ENCODE peak calls at places on chromosomes 13 and 19, in four cellular contexts. D is heart right ventricle, F is body of pancreas, Z is ovary. M is an unnamed sample.

GRCh38 chr19:5115351-5115750 is 146.4 kb downstream of the KDM4B start:
- DNase-seq in Z (no peak), D (no peak), F (no peak), M (no peak)

GRCh38 chr19:47068246-47068645 is 19.8 kb upstream of the TMEM160 start:
- DNase-seq in D (no peak), F (no peak), Z (no peak), M (no peak)

GRCh38 chr19:11291415-11291814 is 4.5 kb upstream of the TSPAN16 start:
- DNase-seq in D (no peak), Z (no peak), F (no peak), M (no peak)

GRCh38 chr13:22929391-22930126 is 251.2 kb upstream of the SGCG start:
- DNase-seq in Z (no peak), F (no peak), D (no peak), M (no peak)

GRCh38 chr19:45124021-45124420 is 31.0 kb downstream of the PPP1R37 start:
- DNase-seq in Z (no peak), D (no peak), F (no peak), M (no peak)

GRCh38 chr13:40313269-40314200 is 352.9 kb downstream of the FOXO1 start:
- DNase-seq in Z (no peak), D (no peak), F (no peak), M (no peak)

GRCh38 chr13:26604784-26605183 is 47.3 kb downstream of the WASF3 start:
- DNase-seq in F (peak), Z (peak), D (peak), M (no peak)

GRCh38 chr13:86581711-86582110 is 782.5 kb upstream of the SLITRK6 start:
- DNase-seq in Z (no peak), F (no peak), D (no peak), M (no peak)

GRCh38 chr13:51156666-51157065 is 45.6 kb upstream of the C13orf42 start:
- DNase-seq in F (no peak), D (no peak), Z (no peak), M (no peak)

GRCh38 chr19:53824134-53824611 is at the start of gene NLRP12:
- DNase-seq in Z (no peak), F (peak), D (no peak), M (no peak)

GRCh38 chr19:40219721-40220276 is 1.6 kb upstream of the TTC9B start:
- DNase-seq in Z (no peak), D (no peak), F (no peak), M (no peak)

GRCh38 chr13:28505543-28506135 is 10.7 kb upstream of the FLT1 start:
- DNase-seq in Z (no peak), F (no peak), D (no peak), M (no peak)

GRCh38 chr13:47480121-47480520 is 521.0 kb downstream of the SUCLA2 start:
- DNase-seq in F (no peak), Z (no peak), D (no peak), M (peak)

GRCh38 chr19:8552810-8553209 is 24.4 kb downstream of the MYO1F start:
- DNase-seq in Z (no peak), F (no peak), D (no peak), M (no peak)

GRCh38 chr13:35649162-35649561 is 172.7 kb upstream of the MAB21L1 start:
- DNase-seq in Z (no peak), F (no peak), D (no peak), M (no peak)

GRCh38 chr13:25468330-25469178 is 96.8 kb downstream of the ATP8A2 start:
- DNase-seq in Z (no peak), F (peak), D (no peak), M (no peak)

GRCh38 chr19:32581704-32582164 is 744 bp downstream of the PDCD5 start:
- DNase-seq in Z (no peak), D (peak), F (peak), M (no peak)

GRCh38 chr13:36814465-36814864 is 4.6 kb upstream of the RFXAP start:
- DNase-seq in D (no peak), F (peak), Z (no peak), M (no peak)

GRCh38 chr19:40271706-40272105 is 13.4 kb downstream of the AKT2 start:
- DNase-seq in Z (no peak), F (no peak), D (no peak), M (no peak)

GRCh38 chr19:50702870-50703829 is 16.5 kb downstream of the SHANK1 start:
- DNase-seq in D (no peak), Z (no peak), F (no peak), M (no peak)

DNA sequence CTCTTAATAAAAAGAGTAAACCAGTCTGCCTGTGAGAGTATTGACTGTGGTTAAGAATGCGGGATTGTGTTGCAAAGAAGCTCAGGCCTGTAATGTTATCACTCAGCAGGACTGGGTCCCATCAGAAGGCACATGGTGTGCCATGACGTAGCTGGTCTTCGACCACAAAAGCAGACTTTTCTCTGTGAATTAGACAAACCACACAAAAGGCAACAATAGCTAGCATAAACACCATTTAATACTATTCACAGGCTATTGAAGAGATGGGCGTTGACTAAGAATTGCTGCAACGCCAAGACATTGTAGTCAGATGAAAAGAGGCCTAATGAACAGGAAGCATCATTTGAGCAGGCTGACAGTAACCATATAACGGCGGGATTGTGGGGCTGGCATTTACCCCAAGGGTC is 235.6 kb upstream of the SOX21 start:
- DNase-seq in F (no peak), Z (no peak), D (no peak), M (no peak)
- H3K4me3 ChIP-seq in F (no peak), Z (no peak), D (no peak), M (no peak)

DNA sequence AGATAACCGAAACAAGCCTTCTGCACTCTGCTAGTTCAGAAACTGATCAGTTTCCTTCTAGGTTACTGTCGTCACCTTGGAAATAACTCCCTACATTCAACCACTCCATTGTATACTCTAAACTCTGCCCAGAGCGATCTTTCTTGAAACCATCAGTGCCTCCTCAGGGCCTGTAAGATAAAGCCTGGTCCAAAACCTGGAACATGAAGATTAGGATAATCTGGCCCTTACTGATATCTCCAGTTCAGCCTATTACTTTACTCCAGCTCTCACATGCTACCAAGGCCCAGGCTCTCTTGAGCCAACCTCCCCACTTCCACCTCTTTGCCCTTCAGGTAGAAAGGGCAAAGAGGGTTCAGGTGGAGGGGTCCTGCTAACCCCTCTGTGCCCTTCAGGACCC is 125.3 kb upstream of the RXFP2 start:
- DNase-seq in F (no peak), Z (no peak), D (no peak), M (no peak)
- H3K4me3 ChIP-seq in F (no peak), Z (no peak), D (no peak), M (no peak)

DNA sequence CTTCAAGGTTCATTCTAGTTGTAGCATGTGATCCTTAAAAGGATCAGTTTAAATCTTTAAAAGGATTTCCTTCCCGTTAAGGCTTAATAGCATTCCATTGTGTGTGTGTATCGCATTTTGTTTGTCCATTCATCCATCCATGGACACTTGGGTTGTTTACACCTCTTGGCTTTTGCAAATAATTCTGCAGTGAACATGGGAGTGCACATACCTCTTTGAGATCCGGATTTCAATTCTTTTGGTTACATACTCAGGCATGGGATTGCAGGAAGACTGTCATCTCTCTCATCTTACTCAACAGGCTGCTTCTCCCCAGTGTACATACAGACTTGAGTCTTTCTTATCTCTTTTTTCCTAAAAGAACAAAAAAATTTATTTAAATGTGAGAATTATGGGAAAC is 1.2 kb downstream of the RNF113B start:
- DNase-seq in Z (no peak), D (no peak), F (no peak), M (no peak)
- H3K4me3 ChIP-seq in Z (no peak), D (no peak), F (no peak), M (no peak)

DNA sequence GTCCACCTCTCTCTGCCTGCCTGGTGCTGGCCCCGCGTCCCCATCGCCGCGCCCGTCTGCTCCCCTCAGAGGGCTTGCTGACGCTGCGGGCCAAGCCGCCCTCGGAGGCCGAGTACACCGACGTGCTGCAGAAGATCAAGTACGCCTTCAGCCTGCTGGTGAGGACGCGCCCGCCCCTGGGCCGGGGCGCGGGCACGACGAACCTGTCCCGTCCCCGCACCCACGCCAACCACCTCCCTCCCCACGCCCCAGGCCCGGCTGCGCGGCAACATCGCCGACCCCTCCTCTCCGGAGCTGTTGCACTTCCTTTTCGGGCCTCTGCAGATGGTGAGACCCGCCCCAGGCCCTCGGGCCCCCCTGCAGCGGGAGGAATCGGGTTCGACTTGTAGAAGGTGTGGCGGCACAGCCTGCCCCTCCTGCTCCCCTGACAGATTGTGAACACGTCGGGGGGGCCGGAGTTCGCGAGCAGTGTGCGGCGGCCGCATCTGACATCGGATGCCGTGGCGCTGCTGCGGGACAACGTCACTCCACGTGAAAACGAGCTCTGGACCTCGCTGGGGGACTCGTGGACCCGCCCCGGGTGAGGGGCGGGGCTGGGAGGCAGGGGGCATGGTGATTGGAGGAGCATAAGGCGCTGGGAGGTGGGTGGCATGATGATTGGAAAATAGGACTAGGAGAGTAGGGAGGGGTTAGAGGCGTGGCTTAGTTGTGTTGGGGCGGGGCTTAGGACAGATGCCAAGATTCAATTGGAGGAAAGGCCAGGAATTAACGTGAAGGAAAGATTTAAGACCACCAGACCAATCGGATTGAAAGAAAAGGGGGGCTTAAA is 6.6 kb downstream of the EPS8L1 start:
- DNase-seq in Z (no peak), F (no peak), D (no peak), M (no peak)
- H3K4me3 ChIP-seq in Z (no peak), F (no peak), D (peak), M (peak)

GRCh38 chr13:20301391-20302071 is 69.4 kb upstream of the GJB6 start:
- DNase-seq in F (no peak), Z (no peak), D (peak), M (no peak)
- H3K4me3 ChIP-seq in F (no peak), Z (no peak), D (peak), M (no peak)

DNA sequence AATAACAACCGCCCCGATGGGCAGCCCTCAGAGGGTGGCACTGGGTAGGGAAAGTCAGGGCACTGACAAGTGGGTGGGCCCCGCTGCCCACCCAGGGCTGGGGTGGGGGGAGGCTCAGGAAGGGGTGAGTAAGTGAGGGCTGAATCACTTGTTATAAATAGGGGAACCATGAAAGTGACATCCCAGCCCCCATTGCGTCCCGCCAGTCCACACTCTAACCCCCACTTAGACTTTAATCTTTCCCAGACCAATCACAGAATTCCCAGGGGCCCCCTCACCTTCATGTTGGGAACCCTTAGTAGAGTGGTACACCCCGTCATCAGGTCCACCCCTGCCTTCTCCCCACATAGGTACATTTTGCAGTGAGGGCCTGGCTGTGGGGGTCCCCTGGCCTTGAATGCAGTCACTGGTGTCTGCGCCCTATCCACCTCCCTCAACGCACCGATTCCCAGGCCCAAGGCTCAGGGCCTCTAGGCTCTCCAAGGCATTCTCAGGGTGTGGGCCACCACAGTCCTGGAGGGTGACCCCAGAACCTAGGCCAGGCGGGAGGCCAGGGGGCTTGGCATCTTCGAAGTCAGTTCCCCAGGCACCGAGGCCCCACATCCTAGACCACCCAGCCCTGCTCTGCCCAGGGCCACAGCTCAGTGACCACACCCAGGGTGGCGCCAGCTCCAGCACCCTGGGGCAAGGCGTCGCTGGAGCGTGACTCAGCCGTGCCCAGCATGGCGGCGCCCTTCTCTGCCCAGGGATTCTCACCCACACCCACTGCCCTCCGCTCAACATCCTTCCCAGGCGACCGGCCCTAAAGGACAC is 36.8 kb upstream of the NANOS3 start:
- DNase-seq in Z (peak), F (peak), D (peak), M (no peak)
- H3K4me3 ChIP-seq in Z (peak), F (no peak), D (peak), M (peak)

GRCh38 chr19:49110567-49110966 is 3.6 kb upstream of the LIN7B start:
- DNase-seq in Z (no peak), D (no peak), F (no peak), M (no peak)

GRCh38 chr19:49113762-49114629 is at the start of gene LIN7B:
- DNase-seq in D (peak), Z (peak), F (peak), M (no peak)

GRCh38 chr19:49109569-49110233 is 4.5 kb upstream of the LIN7B start:
- DNase-seq in D (no peak), Z (no peak), F (no peak), M (no peak)

GRCh38 chr19:49109051-49109450 is 5.1 kb upstream of the LIN7B start:
- DNase-seq in F (no peak), Z (no peak), D (no peak), M (no peak)

GRCh38 chr19:49111218-49111998 is 2.8 kb upstream of the LIN7B start:
- DNase-seq in D (no peak), F (no peak), Z (no peak), M (no peak)
- H3K4me3 ChIP-seq in D (no peak), F (no peak), Z (no peak), M (no peak)

GRCh38 chr13:99382428-99383133 is 75.4 kb upstream of the GPR183 start:
- DNase-seq in Z (no peak), D (no peak), F (no peak), M (no peak)

GRCh38 chr13:99379856-99380255 is 72.7 kb upstream of the GPR183 start:
- DNase-seq in Z (no peak), F (no peak), D (no peak), M (no peak)

GRCh38 chr13:99378985-99379734 is 72.0 kb upstream of the GPR183 start:
- DNase-seq in F (no peak), D (no peak), Z (no peak), M (no peak)

GRCh38 chr13:99380402-99380801 is 73.2 kb upstream of the GPR183 start:
- DNase-seq in Z (no peak), F (no peak), D (no peak), M (no peak)

GRCh38 chr13:99380921-99381645 is 73.9 kb upstream of the GPR183 start:
- DNase-seq in Z (no peak), D (no peak), F (no peak), M (no peak)
- H3K4me3 ChIP-seq in Z (no peak), D (no peak), F (no peak), M (no peak)

DNA sequence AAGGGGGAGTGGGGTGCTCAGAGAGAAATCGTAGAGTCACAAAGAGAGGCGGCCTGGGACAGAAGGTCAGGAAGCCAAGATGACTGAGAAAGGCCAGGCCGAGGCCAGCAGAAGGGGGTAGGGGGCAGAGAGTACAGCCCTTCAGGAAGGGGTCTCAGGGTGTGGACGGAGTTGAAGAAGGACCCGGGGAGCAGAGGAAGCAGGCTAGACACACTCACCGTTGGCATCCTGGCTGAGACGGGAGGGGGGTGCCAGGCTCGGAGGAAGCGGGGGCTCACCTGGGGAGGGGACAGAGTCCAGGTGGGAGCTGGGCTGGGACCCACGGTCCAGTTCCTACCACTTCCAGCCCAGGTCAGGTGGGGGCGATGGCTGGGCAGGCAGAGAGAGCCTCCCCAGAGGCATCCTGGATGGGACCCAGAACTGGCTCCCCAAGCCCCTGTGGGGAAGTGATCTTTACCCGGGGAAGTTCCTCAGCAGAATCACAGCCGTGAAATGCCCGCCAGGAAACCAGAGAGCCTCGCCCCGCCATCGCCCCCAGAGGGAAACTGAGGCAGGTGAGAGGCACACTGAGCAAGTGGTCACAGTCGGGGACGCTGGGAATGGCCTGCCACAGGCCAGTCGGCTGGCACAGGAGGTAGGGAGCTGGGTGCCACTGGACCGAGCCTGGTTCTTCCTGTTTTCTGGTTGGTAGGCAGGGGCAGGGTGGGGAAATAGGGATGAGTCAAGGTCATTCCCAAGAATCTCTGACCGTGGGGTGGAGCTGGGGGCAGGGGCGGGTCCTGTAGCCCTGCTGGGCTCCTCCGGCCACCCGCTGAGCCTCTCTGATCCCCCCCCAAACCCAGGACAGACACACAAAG is 1.3 kb downstream of the MATK start:
- DNase-seq in Z (no peak), F (no peak), D (no peak), M (no peak)
- H3K4me3 ChIP-seq in Z (no peak), F (no peak), D (no peak), M (peak)

GRCh38 chr19:17582613-17583012 is 27.2 kb downstream of the COLGALT1 start:
- DNase-seq in Z (no peak), F (no peak), D (no peak), M (no peak)

GRCh38 chr19:17581211-17581874 is 25.9 kb downstream of the COLGALT1 start:
- DNase-seq in F (no peak), Z (peak), D (no peak), M (no peak)

GRCh38 chr19:17577698-17578097 is 22.2 kb downstream of the COLGALT1 start:
- DNase-seq in Z (no peak), D (no peak), F (no peak), M (no peak)

GRCh38 chr19:17579523-17580244 is 24.2 kb downstream of the COLGALT1 start:
- DNase-seq in D (peak), Z (peak), F (peak), M (no peak)

DNA sequence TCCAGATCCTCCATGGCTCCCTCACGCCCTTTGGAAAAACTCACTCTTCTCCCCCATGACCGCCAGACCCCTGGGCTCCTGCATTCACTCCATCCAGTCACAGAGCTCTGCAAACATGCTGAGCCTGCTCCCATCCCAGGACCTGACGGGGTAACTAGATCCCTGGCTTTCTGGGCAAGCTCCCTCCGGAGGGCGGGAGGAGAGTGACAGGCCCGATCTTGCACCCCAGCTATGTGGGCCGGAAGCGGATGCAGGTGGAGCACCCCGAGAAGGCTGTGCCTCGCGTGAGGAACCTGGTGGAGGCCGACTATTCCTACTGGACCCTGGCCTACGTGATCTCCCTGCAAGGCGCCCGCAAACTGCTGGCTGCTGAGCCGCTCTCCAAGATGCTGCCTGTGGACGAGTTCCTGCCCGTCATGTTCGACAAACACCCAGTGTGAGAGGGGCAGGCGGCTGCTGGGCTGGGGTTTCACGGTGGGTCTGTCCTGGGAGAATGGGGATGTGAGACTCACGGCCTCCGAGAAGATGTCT is 25.1 kb downstream of the COLGALT1 start:
- DNase-seq in F (no peak), Z (no peak), D (no peak), M (no peak)
- H3K4me3 ChIP-seq in F (no peak), Z (no peak), D (no peak), M (no peak)